ENCODE peak calls at places on chromosomes 7 and 10, in five cellular contexts. P is GM23338, K is Panc1, Z is ovary, V is psoas muscle. U is an unnamed sample.

GRCh38 chr7:29106128-29106988 is 40.0 kb downstream of the CPVL start:
- DNase-seq in P (peak; percentile 87), K (peak; percentile 54), Z (no peak), V (peak; percentile 21), U (no peak)

GRCh38 chr7:110841840-110842579 is 248.9 kb upstream of the LRRN3 start:
- DNase-seq in P (no peak), K (no peak), Z (no peak), V (no peak), U (no peak)

GRCh38 chr10:113557389-113558321 is 4.8 kb downstream of the HABP2 start:
- DNase-seq in P (peak; percentile 61), K (no peak), Z (peak; percentile 65), V (no peak), U (no peak)

GRCh38 chr10:13977861-13978843 is 352.6 kb downstream of the FRMD4A start:
- DNase-seq in P (no peak), K (no peak), Z (no peak), V (no peak), U (no peak)

GRCh38 chr10:69766161-69766910 is 35.4 kb upstream of the COL13A1 start:
- DNase-seq in P (no peak), K (no peak), Z (no peak), V (no peak), U (no peak)

GRCh38 chr10:122114156-122114747 is 125.3 kb downstream of the TACC2 start:
- DNase-seq in P (no peak), K (no peak), Z (no peak), V (no peak), U (no peak)

GRCh38 chr7:13832346-13832745 is 157.1 kb downstream of the ETV1 start:
- DNase-seq in P (no peak), K (no peak), Z (no peak), V (no peak), U (no peak)

GRCh38 chr7:66167773-66168367 is 37.3 kb upstream of the TPST1 start:
- DNase-seq in P (no peak), K (peak; percentile 46), Z (no peak), V (no peak), U (no peak)

GRCh38 chr10:99533496-99534455 is 1.0 kb downstream of the NKX2-3 start:
- DNase-seq in P (peak; percentile 20), K (no peak), Z (no peak), V (no peak), U (no peak)

GRCh38 chr10:76022366-76022765 is 590.9 kb downstream of the LRMDA start:
- DNase-seq in P (no peak), K (no peak), Z (no peak), V (no peak), U (no peak)

GRCh38 chr7:45421096-45421495 is 153.1 kb upstream of the ADCY1 start:
- DNase-seq in P (no peak), K (no peak), Z (no peak), V (no peak), U (no peak)

GRCh38 chr7:6271694-6272371 is 591 bp downstream of the CYTH3 start:
- DNase-seq in P (no peak), K (no peak), Z (peak; percentile 34), V (peak; percentile 22), U (no peak)

GRCh38 chr10:71335173-71335572 is 16.1 kb downstream of the SLC29A3 start:
- DNase-seq in P (no peak), K (no peak), Z (no peak), V (no peak), U (no peak)
- H3K4me1 ChIP-seq in P (no peaks in the 10 kb centered on the region), K (peaks cover 22% of the 10 kb centered on the region), Z (peaks cover 13% of the 10 kb centered on the region), V (no peaks in the 10 kb centered on the region), U (peaks cover 11% of the 10 kb centered on the region)

GRCh38 chr7:64881461-64882287 is 21.4 kb upstream of the ZNF273 start:
- DNase-seq in P (no peak), K (no peak), Z (no peak), V (no peak), U (no peak)
- H3K4me3 ChIP-seq in P (peak overlapping the region; percentile 68), K (no peak overlapping the region), Z (no peak overlapping the region), V (peak overlapping the region; percentile 77), U (no peak overlapping the region)

DNA sequence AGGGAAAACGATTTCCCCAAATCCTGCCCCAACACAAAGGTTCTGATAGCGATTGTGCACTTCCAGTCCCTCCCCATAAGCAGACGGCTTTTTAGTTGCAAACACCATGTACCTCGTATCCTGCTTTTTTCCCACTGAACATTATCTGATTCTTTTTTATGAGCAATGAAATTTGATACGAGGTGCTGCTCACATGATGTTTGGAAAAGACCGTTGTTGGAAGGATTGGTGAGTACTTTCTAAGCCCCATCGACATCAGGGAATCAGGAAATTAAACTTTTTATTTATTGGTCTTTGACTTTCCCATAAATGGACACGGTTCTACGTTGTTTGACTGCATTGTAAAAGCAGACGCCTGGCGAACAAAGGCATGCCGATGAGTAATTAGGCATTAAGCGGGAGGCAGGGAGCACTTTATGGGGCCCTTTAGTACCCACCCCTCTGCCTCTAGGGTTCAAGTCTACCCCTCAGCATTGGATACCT is 49.4 kb downstream of the TEX36 start:
- DNase-seq in P (no peak), K (no peak), Z (no peak), V (no peak), U (no peak)
- TF ChIP-seq CTCF in P (no peak), K (no peak), Z (no peak), V (no peak), U (no peak)

GRCh38 chr10:129715805-129716785 is 248.0 kb downstream of the EBF3 start:
- DNase-seq in P (no peak), K (no peak), Z (no peak), V (no peak), U (no peak)

GRCh38 chr10:129719415-129719739 is 244.7 kb downstream of the EBF3 start:
- DNase-seq in P (no peak), K (no peak), Z (no peak), V (no peak), U (no peak)

GRCh38 chr10:129717816-129718547 is 246.1 kb downstream of the EBF3 start:
- DNase-seq in P (no peak), K (no peak), Z (no peak), V (no peak), U (no peak)

GRCh38 chr10:129718548-129719414 is 245.3 kb downstream of the EBF3 start:
- DNase-seq in P (no peak), K (no peak), Z (no peak), V (no peak), U (no peak)

DNA sequence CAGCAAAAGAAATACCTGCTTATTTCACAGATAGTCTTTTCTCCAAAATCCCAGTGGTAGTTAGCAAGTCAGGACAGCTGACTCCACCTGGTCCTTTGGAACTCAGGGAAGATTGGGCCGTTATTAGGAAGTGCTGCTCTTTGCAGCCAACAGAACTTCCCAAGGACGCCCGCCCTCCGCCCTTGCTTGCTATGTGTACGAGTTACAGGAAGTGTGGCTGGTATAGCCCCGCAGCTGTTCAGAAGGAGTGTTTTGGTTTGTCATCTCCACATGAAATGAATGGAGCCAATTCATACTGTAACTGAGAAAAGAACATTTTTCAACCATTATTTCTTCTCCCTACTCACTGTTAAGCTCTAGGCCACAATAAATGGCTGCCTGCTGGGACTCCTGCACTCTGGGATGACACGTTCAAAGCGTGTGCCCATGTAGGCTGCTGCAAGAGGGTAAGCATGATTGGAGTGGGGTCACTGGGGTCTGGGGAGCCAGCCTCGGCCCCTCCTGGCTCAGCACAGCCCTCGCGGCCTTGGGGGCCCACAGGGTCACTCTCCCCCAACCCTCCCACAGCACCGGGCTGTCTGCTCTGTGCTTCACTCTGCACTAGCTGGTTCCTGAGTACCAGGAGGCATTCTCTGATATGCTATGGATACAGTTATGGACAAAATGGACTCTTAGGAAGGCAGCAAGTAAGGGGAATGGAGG is 244.0 kb downstream of the EBF3 start:
- DNase-seq in P (no peak), K (no peak), Z (no peak), V (no peak), U (no peak)
- H3K4me1 ChIP-seq in P (no peaks in the 10 kb centered on the region), K (no peaks in the 10 kb centered on the region), Z (peaks cover 4% of the 10 kb centered on the region), V (no peaks in the 10 kb centered on the region), U (no peaks in the 10 kb centered on the region)

DNA sequence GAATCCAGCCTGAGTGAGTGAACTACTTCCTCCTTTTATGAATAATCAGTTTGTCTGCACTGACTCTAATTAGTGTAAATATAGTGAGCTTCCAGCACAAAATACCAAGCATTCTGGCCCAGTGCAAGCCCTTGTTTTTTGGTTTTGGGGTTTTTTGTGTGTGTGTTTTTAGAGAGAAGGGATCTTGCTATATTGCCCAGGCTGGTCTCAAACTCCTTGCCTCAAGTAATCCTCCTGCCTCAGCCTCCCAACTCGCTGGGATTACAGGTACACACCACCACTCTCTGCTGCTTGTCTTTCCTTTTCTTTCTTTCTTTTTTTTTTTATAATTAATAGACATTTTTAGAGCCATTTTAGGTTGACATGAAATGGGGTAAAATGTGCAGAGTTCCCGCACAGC is 244.3 kb downstream of the SKIDA1 start:
- DNase-seq in P (no peak), K (no peak), Z (no peak), V (no peak), U (no peak)
- H3K4me3 ChIP-seq in P (no peak overlapping the region), K (no peak overlapping the region), Z (no peak overlapping the region), V (no peak overlapping the region), U (no peak overlapping the region)

GRCh38 chr7:96200740-96201139 is 121.2 kb downstream of the SLC25A13 start:
- DNase-seq in P (no peak), K (no peak), Z (no peak), V (no peak), U (no peak)

GRCh38 chr7:96202102-96202501 is 119.8 kb downstream of the SLC25A13 start:
- DNase-seq in P (no peak), K (no peak), Z (no peak), V (no peak), U (no peak)

GRCh38 chr7:96203781-96204180 is 118.1 kb downstream of the SLC25A13 start:
- DNase-seq in P (no peak), K (no peak), Z (no peak), V (no peak), U (no peak)

GRCh38 chr7:96199421-96199820 is 122.5 kb downstream of the SLC25A13 start:
- DNase-seq in P (no peak), K (no peak), Z (no peak), V (no peak), U (no peak)

GRCh38 chr7:96198047-96198636 is 123.8 kb downstream of the SLC25A13 start:
- DNase-seq in P (peak; percentile 48), K (no peak), Z (no peak), V (no peak), U (no peak)
- TF ChIP-seq CTCF in P (peak; percentile 8), K (no peak), Z (no peak), V (no peak), U (no peak)

GRCh38 chr10:132178046-132178445 is 8.7 kb upstream of the DPYSL4 start:
- DNase-seq in P (no peak), K (no peak), Z (no peak), V (peak; percentile 2), U (no peak)
- H3K4me1 ChIP-seq in P (no peaks in the 10 kb centered on the region), K (peaks cover 20% of the 10 kb centered on the region), Z (no peaks in the 10 kb centered on the region), V (no peaks in the 10 kb centered on the region), U (no peaks in the 10 kb centered on the region)

GRCh38 chr7:40015790-40016296 is 65.8 kb downstream of the CDK13 start:
- DNase-seq in P (no peak), K (no peak), Z (peak; percentile 32), V (no peak), U (no peak)
- H3K4me3 ChIP-seq in P (no peak overlapping the region), K (no peak overlapping the region), Z (no peak overlapping the region), V (no peak overlapping the region), U (no peak overlapping the region)

U was measured in RWPE2.